ENCODE peak calls at places on chromosomes 6 and 20, in six cellular contexts. A is HTR-8/SVneo, Q is NAMALWA, E is amygdala, S is NCI-H1436, H is GM04504. M is an unnamed sample.

GRCh38 chr20:18103497-18103896 is 34.2 kb upstream of the KAT14 start:
- DNase-seq in A (no peak), Q (no peak), E (no peak), S (no peak), H (no peak), M (peak)

GRCh38 chr20:4038047-4038459 is 22.7 kb upstream of the RNF24 start:
- DNase-seq in A (peak), Q (peak), E (no peak), S (no peak), H (peak), M (peak)

GRCh38 chr6:34066284-34066571 is 79.7 kb downstream of the GRM4 start:
- DNase-seq in A (no peak), Q (no peak), E (no peak), S (no peak), H (no peak), M (no peak)

GRCh38 chr6:26216886-26217713 is 129.9 kb downstream of the HFE start:
- DNase-seq in A (no peak), Q (peak), E (peak), S (peak), H (no peak), M (peak)

GRCh38 chr6:146027586-146028249 is 1.1 kb upstream of the GRM1 start:
- DNase-seq in A (no peak), Q (no peak), E (no peak), S (no peak), H (no peak), M (no peak)

GRCh38 chr20:19885981-19886665 is 128.1 kb downstream of the RIN2 start:
- DNase-seq in A (no peak), Q (no peak), E (peak), S (no peak), H (no peak), M (peak)

GRCh38 chr6:21886601-21887091 is 293.1 kb downstream of the SOX4 start:
- DNase-seq in A (no peak), Q (no peak), E (no peak), S (no peak), H (peak), M (no peak)

GRCh38 chr20:37327748-37328147 is 18.2 kb upstream of the SRC start:
- DNase-seq in A (no peak), Q (no peak), E (no peak), S (no peak), H (peak), M (no peak)

GRCh38 chr6:99241905-99242534 is 107.5 kb downstream of the FAXC start:
- DNase-seq in A (peak), Q (peak), E (no peak), S (no peak), H (peak), M (peak)

GRCh38 chr20:57573893-57574292 is 13.0 kb downstream of the PCK1 start:
- DNase-seq in A (no peak), Q (no peak), E (no peak), S (peak), H (no peak), M (no peak)

GRCh38 chr20:4805663-4806449 is 84.1 kb downstream of the PRND start:
- DNase-seq in A (no peak), Q (no peak), E (no peak), S (no peak), H (no peak), M (no peak)

GRCh38 chr20:48975955-48976354 is 54.4 kb downstream of the ARFGEF2 start:
- DNase-seq in A (no peak), Q (no peak), E (no peak), S (no peak), H (no peak), M (no peak)

M was measured in DMS153.